ENCODE peak calls at places on chromosomes 6 and 20, in six cellular contexts. One of them, this sample, is unnamed.

GRCh38 chr6:15880262-15880973 is 217.6 kb upstream of the DTNBP1 start:
- DNase-seq in lower leg skin: no peak
- DNase-seq in BE2C: no peak
- DNase-seq in ovary: no peak
- DNase-seq in HFF-Myc: no peak
- DNase-seq in CD4-positive, alpha-beta T cell: no peak
- DNase-seq in this sample: no peak

GRCh38 chr6:151917531-151918329 is 110.2 kb downstream of the ESR1 start:
- DNase-seq in BE2C: no peak
- DNase-seq in lower leg skin: peak
- DNase-seq in ovary: no peak
- DNase-seq in CD4-positive, alpha-beta T cell: no peak
- DNase-seq in HFF-Myc: no peak
- DNase-seq in this sample: no peak

GRCh38 chr6:109978174-109979032 is at the start of gene GPR6:
- DNase-seq in CD4-positive, alpha-beta T cell: peak
- DNase-seq in HFF-Myc: peak
- DNase-seq in ovary: peak
- DNase-seq in lower leg skin: peak
- DNase-seq in BE2C: peak
- DNase-seq in this sample: no peak

GRCh38 chr6:147868493-147869222 is 360.2 kb downstream of the SAMD5 start:
- DNase-seq in HFF-Myc: peak
- DNase-seq in CD4-positive, alpha-beta T cell: no peak
- DNase-seq in BE2C: no peak
- DNase-seq in ovary: no peak
- DNase-seq in lower leg skin: no peak
- DNase-seq in this sample: no peak

GRCh38 chr6:116255246-116255800 is 1.4 kb upstream of the TSPYL4 start:
- DNase-seq in BE2C: no peak
- DNase-seq in CD4-positive, alpha-beta T cell: no peak
- DNase-seq in lower leg skin: no peak
- DNase-seq in HFF-Myc: no peak
- DNase-seq in ovary: no peak
- DNase-seq in this sample: no peak

GRCh38 chr20:21548390-21549035 is 34.6 kb upstream of the NKX2-2 start:
- DNase-seq in lower leg skin: no peak
- DNase-seq in BE2C: no peak
- DNase-seq in CD4-positive, alpha-beta T cell: peak
- DNase-seq in HFF-Myc: no peak
- DNase-seq in ovary: no peak
- DNase-seq in this sample: no peak

GRCh38 chr20:63828124-63828523 is 2.9 kb downstream of the ZBTB46 start:
- DNase-seq in CD4-positive, alpha-beta T cell: no peak
- DNase-seq in ovary: no peak
- DNase-seq in HFF-Myc: no peak
- DNase-seq in lower leg skin: no peak
- DNase-seq in BE2C: no peak
- DNase-seq in this sample: no peak

GRCh38 chr6:166297606-166298005 is 10.6 kb downstream of the PRR18 start:
- DNase-seq in lower leg skin: no peak
- DNase-seq in BE2C: no peak
- DNase-seq in HFF-Myc: no peak
- DNase-seq in ovary: no peak
- DNase-seq in CD4-positive, alpha-beta T cell: no peak
- DNase-seq in this sample: no peak

GRCh38 chr6:38644951-38645350 is 5.2 kb upstream of the BTBD9 start:
- DNase-seq in BE2C: no peak
- DNase-seq in HFF-Myc: no peak
- DNase-seq in lower leg skin: no peak
- DNase-seq in ovary: no peak
- DNase-seq in CD4-positive, alpha-beta T cell: no peak
- DNase-seq in this sample: no peak

GRCh38 chr6:116764961-116765841 is at the start of gene FAM162B:
- DNase-seq in ovary: peak
- DNase-seq in HFF-Myc: no peak
- DNase-seq in BE2C: no peak
- DNase-seq in CD4-positive, alpha-beta T cell: no peak
- DNase-seq in lower leg skin: no peak
- DNase-seq in this sample: no peak

GRCh38 chr6:158610319-158610968 is 34.1 kb downstream of the DYNLT1 start:
- DNase-seq in ovary: no peak
- DNase-seq in BE2C: no peak
- DNase-seq in HFF-Myc: no peak
- DNase-seq in CD4-positive, alpha-beta T cell: no peak
- DNase-seq in lower leg skin: no peak
- DNase-seq in this sample: no peak

GRCh38 chr6:127347188-127347587 is 3.8 kb upstream of the ECHDC1 start:
- DNase-seq in ovary: no peak
- DNase-seq in BE2C: no peak
- DNase-seq in CD4-positive, alpha-beta T cell: no peak
- DNase-seq in lower leg skin: no peak
- DNase-seq in HFF-Myc: no peak
- DNase-seq in this sample: no peak

GRCh38 chr6:158061361-158061708 is 79.7 kb downstream of the SYNJ2 start:
- DNase-seq in HFF-Myc: no peak
- DNase-seq in ovary: peak
- DNase-seq in lower leg skin: no peak
- DNase-seq in BE2C: no peak
- DNase-seq in CD4-positive, alpha-beta T cell: no peak
- DNase-seq in this sample: no peak

GRCh38 chr6:33065312-33065711 is 8.1 kb downstream of the HLA-DPA1 start:
- DNase-seq in BE2C: no peak
- DNase-seq in HFF-Myc: no peak
- DNase-seq in CD4-positive, alpha-beta T cell: no peak
- DNase-seq in ovary: no peak
- DNase-seq in lower leg skin: no peak
- DNase-seq in this sample: no peak

GRCh38 chr6:112409311-112409710 is 62.2 kb downstream of the RFPL4B start:
- DNase-seq in BE2C: no peak
- DNase-seq in HFF-Myc: no peak
- DNase-seq in lower leg skin: no peak
- DNase-seq in ovary: no peak
- DNase-seq in CD4-positive, alpha-beta T cell: no peak
- DNase-seq in this sample: no peak

GRCh38 chr6:32940656-32941411 is at the start of gene HLA-DMB:
- DNase-seq in HFF-Myc: no peak
- DNase-seq in CD4-positive, alpha-beta T cell: peak
- DNase-seq in ovary: no peak
- DNase-seq in BE2C: no peak
- DNase-seq in lower leg skin: peak
- DNase-seq in this sample: no peak

GRCh38 chr6:7542065-7542877 is 800 bp downstream of the DSP start:
- DNase-seq in HFF-Myc: no peak
- DNase-seq in ovary: peak
- DNase-seq in lower leg skin: no peak
- DNase-seq in BE2C: no peak
- DNase-seq in CD4-positive, alpha-beta T cell: no peak
- DNase-seq in this sample: no peak

GRCh38 chr6:106525111-106525884 is 104.0 kb downstream of the RTN4IP1 start:
- DNase-seq in HFF-Myc: no peak
- DNase-seq in lower leg skin: no peak
- DNase-seq in ovary: no peak
- DNase-seq in BE2C: no peak
- DNase-seq in CD4-positive, alpha-beta T cell: no peak
- DNase-seq in this sample: no peak

GRCh38 chr6:160248538-160248937 is 10.1 kb downstream of the SLC22A2 start:
- DNase-seq in BE2C: no peak
- DNase-seq in ovary: no peak
- DNase-seq in HFF-Myc: no peak
- DNase-seq in CD4-positive, alpha-beta T cell: no peak
- DNase-seq in lower leg skin: no peak
- DNase-seq in this sample: no peak

GRCh38 chr6:124131779-124132178 is 328.1 kb downstream of the NKAIN2 start:
- DNase-seq in ovary: no peak
- DNase-seq in CD4-positive, alpha-beta T cell: no peak
- DNase-seq in BE2C: no peak
- DNase-seq in lower leg skin: no peak
- DNase-seq in HFF-Myc: no peak
- DNase-seq in this sample: no peak

GRCh38 chr6:80477591-80478370 is 371.3 kb downstream of the BCKDHB start:
- DNase-seq in CD4-positive, alpha-beta T cell: no peak
- DNase-seq in BE2C: no peak
- DNase-seq in lower leg skin: no peak
- DNase-seq in HFF-Myc: peak
- DNase-seq in ovary: no peak
- DNase-seq in this sample: no peak

GRCh38 chr6:98800866-98801265 is 33.5 kb upstream of the POU3F2 start:
- DNase-seq in CD4-positive, alpha-beta T cell: no peak
- DNase-seq in lower leg skin: no peak
- DNase-seq in BE2C: no peak
- DNase-seq in ovary: no peak
- DNase-seq in HFF-Myc: no peak
- DNase-seq in this sample: no peak

GRCh38 chr6:43395822-43396221 is 26.4 kb upstream of the ZNF318 start:
- DNase-seq in CD4-positive, alpha-beta T cell: no peak
- DNase-seq in BE2C: no peak
- DNase-seq in ovary: no peak
- DNase-seq in HFF-Myc: no peak
- DNase-seq in lower leg skin: no peak
- DNase-seq in this sample: no peak

DNA sequence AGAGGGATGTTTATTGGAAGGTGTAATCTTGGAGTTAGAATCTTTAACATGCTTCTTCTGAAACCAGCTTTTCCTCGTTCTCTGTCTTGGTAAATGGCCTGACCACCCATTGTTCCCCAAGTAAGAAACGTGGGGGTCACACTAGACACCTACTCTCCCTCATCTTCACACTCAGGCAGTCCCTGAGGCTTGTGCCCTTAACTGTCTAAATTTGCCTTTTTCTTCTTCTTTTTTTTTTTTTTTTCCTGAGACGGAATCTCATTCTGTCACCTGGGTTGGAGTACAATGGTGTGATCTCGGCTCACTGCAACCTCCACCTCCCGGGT is 16.2 kb upstream of the ARFGEF2 start:
- DNase-seq in lower leg skin: no peak
- DNase-seq in CD4-positive, alpha-beta T cell: no peak
- DNase-seq in ovary: no peak
- DNase-seq in BE2C: no peak
- DNase-seq in HFF-Myc: no peak
- DNase-seq in this sample: no peak
- TF ChIP-seq CTCF in lower leg skin: no peak
- TF ChIP-seq CTCF in CD4-positive, alpha-beta T cell: peak
- TF ChIP-seq CTCF in ovary: no peak
- TF ChIP-seq CTCF in BE2C: no peak
- TF ChIP-seq CTCF in HFF-Myc: no peak
- TF ChIP-seq CTCF in this sample: no peak

DNA sequence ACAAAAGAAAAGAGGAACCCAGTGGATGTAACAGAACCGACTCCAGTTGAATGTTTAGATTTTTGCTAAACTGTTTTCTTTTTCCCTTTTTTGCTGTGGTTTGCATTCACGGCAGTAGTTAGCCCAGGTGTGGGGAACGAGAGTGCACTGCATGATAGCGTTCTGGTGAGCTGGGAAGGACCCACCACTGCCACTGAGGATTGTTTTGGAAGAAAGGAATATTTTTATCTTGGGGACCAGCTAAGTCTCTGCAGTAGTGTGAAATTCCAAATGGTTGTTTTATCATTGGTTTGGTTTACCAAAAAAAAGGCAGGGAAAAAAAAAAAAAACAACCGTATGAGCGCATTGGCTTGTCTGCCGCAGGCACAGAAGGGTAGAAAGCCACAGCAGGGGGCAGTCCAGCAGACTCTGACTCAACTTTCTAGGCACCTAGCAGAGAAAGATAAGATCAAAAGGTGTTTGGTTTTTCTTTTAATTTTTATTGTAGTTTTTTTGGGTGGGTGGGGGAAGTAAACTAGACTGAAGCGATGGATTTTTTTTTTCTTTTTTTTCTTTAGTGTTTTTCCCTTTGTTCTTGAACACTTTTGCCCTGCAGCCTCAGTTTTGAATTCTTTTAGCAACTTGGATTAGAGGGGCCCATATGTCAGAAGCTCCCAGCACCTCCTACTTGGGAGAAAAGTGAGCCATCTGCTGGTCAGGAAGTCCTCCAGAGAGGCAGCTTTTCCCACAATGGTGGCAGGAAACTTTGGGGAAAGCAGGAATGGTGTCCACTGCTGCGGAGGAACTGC is 13.5 kb upstream of the RAB5IF start:
- DNase-seq in HFF-Myc: no peak
- DNase-seq in CD4-positive, alpha-beta T cell: peak
- DNase-seq in ovary: no peak
- DNase-seq in lower leg skin: no peak
- DNase-seq in BE2C: peak
- DNase-seq in this sample: no peak
- TF ChIP-seq CTCF in HFF-Myc: peak
- TF ChIP-seq CTCF in CD4-positive, alpha-beta T cell: peak
- TF ChIP-seq CTCF in ovary: peak
- TF ChIP-seq CTCF in lower leg skin: no peak
- TF ChIP-seq CTCF in BE2C: peak
- TF ChIP-seq CTCF in this sample: no peak

GRCh38 chr20:32019563-32020463 is 9.6 kb downstream of the CCM2L start:
- DNase-seq in HFF-Myc: no peak
- DNase-seq in CD4-positive, alpha-beta T cell: no peak
- DNase-seq in BE2C: no peak
- DNase-seq in ovary: no peak
- DNase-seq in lower leg skin: no peak
- DNase-seq in this sample: no peak

GRCh38 chr20:32018269-32019155 is 8.3 kb downstream of the CCM2L start:
- DNase-seq in HFF-Myc: no peak
- DNase-seq in CD4-positive, alpha-beta T cell: peak
- DNase-seq in ovary: peak
- DNase-seq in BE2C: peak
- DNase-seq in lower leg skin: peak
- DNase-seq in this sample: peak

GRCh38 chr20:32021091-32021490 is 10.9 kb downstream of the CCM2L start:
- DNase-seq in ovary: no peak
- DNase-seq in HFF-Myc: no peak
- DNase-seq in CD4-positive, alpha-beta T cell: no peak
- DNase-seq in BE2C: no peak
- DNase-seq in lower leg skin: no peak
- DNase-seq in this sample: no peak

GRCh38 chr20:32019156-32019510 is 8.9 kb downstream of the CCM2L start:
- DNase-seq in lower leg skin: no peak
- DNase-seq in ovary: no peak
- DNase-seq in BE2C: peak
- DNase-seq in CD4-positive, alpha-beta T cell: no peak
- DNase-seq in HFF-Myc: no peak
- DNase-seq in this sample: no peak

GRCh38 chr20:32017711-32018251 is 7.5 kb downstream of the CCM2L start:
- DNase-seq in lower leg skin: no peak
- DNase-seq in ovary: no peak
- DNase-seq in BE2C: peak
- DNase-seq in HFF-Myc: no peak
- DNase-seq in CD4-positive, alpha-beta T cell: peak
- DNase-seq in this sample: no peak
- TF ChIP-seq CTCF in lower leg skin: no peak
- TF ChIP-seq CTCF in ovary: no peak
- TF ChIP-seq CTCF in BE2C: peak
- TF ChIP-seq CTCF in HFF-Myc: no peak
- TF ChIP-seq CTCF in CD4-positive, alpha-beta T cell: peak
- TF ChIP-seq CTCF in this sample: no peak

DNA sequence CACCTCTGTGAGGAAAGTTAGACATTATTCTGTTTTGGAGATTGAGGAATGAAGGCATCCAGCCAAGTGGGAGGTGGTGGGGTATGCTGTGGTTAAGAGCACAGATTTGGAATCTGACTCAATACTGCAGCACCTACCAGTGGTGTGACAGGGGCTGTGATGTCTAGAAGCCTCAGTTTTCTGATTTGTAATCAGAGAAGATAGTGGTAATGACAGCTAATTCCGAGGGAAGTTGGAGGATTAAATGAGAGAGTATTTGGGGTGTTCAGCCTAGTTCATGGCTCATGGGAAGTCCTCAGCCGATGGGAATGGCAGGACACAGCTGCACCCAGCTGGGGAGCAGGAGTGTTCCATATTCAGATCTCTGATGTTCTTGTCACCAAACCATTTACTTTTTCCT is 9.2 kb downstream of the SLC9A8 start:
- DNase-seq in HFF-Myc: peak
- DNase-seq in BE2C: no peak
- DNase-seq in ovary: no peak
- DNase-seq in lower leg skin: no peak
- DNase-seq in CD4-positive, alpha-beta T cell: no peak
- DNase-seq in this sample: no peak
- TF ChIP-seq CTCF in HFF-Myc: peak
- TF ChIP-seq CTCF in BE2C: no peak
- TF ChIP-seq CTCF in ovary: no peak
- TF ChIP-seq CTCF in lower leg skin: no peak
- TF ChIP-seq CTCF in CD4-positive, alpha-beta T cell: no peak
- TF ChIP-seq CTCF in this sample: no peak